ENCODE peak calls at places on chromosomes 12 and 14, in nine cellular contexts. B, E, J, R, X, G, D, L and A are unnamed samples.

GRCh38 chr12:112586148-112586783 is 167.5 kb downstream of the PTPN11 start:
- DNase-seq in B (no peak), E (no peak), J (no peak), R (no peak), X (no peak), G (no peak), D (no peak), L (no peak), A (no peak)

GRCh38 chr12:62332598-62332997 is 72.4 kb downstream of the USP15 start:
- DNase-seq in B (no peak), E (peak), J (no peak), R (no peak), X (no peak), G (no peak), D (peak), L (no peak), A (no peak)

GRCh38 chr14:84340938-84341337 is 1189.0 kb upstream of the FLRT2 start:
- DNase-seq in B (no peak), E (peak), J (no peak), R (no peak), X (no peak), G (no peak), D (no peak), L (no peak), A (no peak)

GRCh38 chr12:120468846-120469449 is 600 bp downstream of the SRSF9 start:
- DNase-seq in B (peak), E (peak), J (no peak), R (no peak), X (peak), G (no peak), D (peak), L (peak), A (no peak)

GRCh38 chr14:67882973-67883372 is 63.4 kb downstream of the RAD51B start:
- DNase-seq in B (no peak), E (no peak), J (no peak), R (no peak), X (no peak), G (no peak), D (no peak), L (no peak), A (no peak)

GRCh38 chr12:44627767-44628166 is 248.3 kb downstream of the NELL2 start:
- DNase-seq in B (no peak), E (no peak), J (no peak), R (no peak), X (no peak), G (no peak), D (no peak), L (no peak), A (no peak)

GRCh38 chr14:100677152-100677924 is 49.4 kb upstream of the DLK1 start:
- DNase-seq in B (no peak), E (no peak), J (no peak), R (no peak), X (no peak), G (peak), D (no peak), L (no peak), A (no peak)

GRCh38 chr12:81176796-81177195 is 98.9 kb downstream of the ACSS3 start:
- DNase-seq in B (no peak), E (no peak), J (no peak), R (no peak), X (no peak), G (no peak), D (no peak), L (no peak), A (no peak)

GRCh38 chr12:106954462-106955376 is 988 bp upstream of the TMEM263 start:
- DNase-seq in B (peak), E (peak), J (peak), R (peak), X (no peak), G (no peak), D (no peak), L (no peak), A (peak)

GRCh38 chr14:104821229-104821945 is 20.5 kb downstream of the ZBTB42 start:
- DNase-seq in B (no peak), E (no peak), J (no peak), R (no peak), X (no peak), G (no peak), D (no peak), L (no peak), A (no peak)

GRCh38 chr14:104818714-104819161 is 17.8 kb downstream of the ZBTB42 start:
- DNase-seq in B (no peak), E (no peak), J (no peak), R (no peak), X (no peak), G (no peak), D (no peak), L (no peak), A (no peak)

GRCh38 chr14:104821971-104822608 is 21.2 kb downstream of the ZBTB42 start:
- DNase-seq in B (no peak), E (no peak), J (no peak), R (no peak), X (no peak), G (no peak), D (no peak), L (no peak), A (no peak)

GRCh38 chr14:104819361-104819771 is 18.5 kb downstream of the ZBTB42 start:
- DNase-seq in B (no peak), E (no peak), J (no peak), R (no peak), X (no peak), G (no peak), D (no peak), L (no peak), A (no peak)

GRCh38 chr14:104820669-104821228 is 19.8 kb downstream of the ZBTB42 start:
- DNase-seq in B (peak), E (peak), J (no peak), R (no peak), X (no peak), G (peak), D (peak), L (peak), A (no peak)
- TF ChIP-seq CTCF in B (peak), E (peak), J (no peak), R (no peak), X (no peak), G (peak), D (peak), L (no peak), A (peak)

DNA sequence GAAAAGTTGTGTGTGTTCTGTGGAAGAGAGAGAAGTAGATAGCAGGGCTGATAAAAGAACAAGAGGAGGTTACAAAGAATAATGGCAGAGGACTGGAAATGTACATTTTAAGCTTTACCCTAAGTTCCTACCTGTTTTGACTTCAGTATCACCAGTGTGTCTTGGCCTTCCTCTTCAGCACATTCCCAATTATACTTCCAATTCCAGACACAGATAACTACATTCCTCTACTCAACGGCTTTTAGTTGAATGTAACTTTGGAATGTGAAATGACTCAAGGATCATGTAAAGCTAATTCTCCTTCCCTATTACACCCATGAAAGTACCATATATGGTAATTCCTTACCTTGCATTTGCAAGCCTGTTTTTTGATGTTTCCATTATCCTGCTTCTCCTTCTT is 5.0 kb downstream of the MGST1 start:
- DNase-seq in B (no peak), E (peak), J (no peak), R (no peak), X (no peak), G (peak), D (no peak), L (no peak), A (no peak)
- TF ChIP-seq CTCF in B (no peak), E (no peak), J (no peak), R (no peak), X (no peak), G (no peak), D (no peak), L (no peak), A (no peak)

DNA sequence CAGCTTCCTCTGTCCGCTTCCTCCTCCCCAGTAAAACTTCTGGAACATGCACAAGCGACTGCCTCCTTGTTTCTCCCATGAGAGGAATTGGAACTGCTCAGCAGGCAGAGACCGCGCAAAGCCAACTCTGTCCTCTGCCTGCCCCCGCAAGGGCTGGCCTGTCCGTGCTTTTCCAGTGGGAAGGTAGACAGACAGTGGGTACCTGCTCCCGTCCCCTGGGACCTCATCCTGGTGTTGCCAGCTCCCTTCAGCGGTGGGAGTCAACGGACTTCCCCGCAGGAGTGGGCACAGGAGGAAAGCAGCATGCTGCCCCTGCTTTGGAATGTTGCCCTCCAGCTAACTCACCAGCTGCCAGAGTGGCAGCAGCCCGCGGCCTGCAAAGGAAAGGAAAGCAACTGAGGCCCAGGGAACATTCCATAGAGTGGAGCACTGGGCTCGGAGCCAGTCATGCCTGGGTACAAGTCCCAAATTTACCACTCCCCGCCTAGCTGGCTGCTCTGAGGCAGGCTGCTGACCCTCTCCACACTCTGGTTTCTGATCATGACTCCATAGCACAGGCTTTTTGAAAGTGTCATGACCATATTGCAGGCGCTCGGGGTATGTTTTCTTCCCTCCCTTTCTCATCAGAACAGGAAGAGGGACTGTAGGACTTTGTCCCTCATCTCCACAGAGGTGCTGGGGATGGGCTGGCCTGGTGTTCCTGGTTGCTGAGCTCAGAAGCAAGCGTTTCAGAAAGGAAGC is 89.2 kb upstream of the CLMN start:
- DNase-seq in B (no peak), E (no peak), J (no peak), R (no peak), X (no peak), G (no peak), D (no peak), L (no peak), A (no peak)
- TF ChIP-seq CTCF in B (no peak), E (no peak), J (no peak), R (no peak), X (no peak), G (no peak), D (no peak), L (no peak), A (no peak)

GRCh38 chr14:59127437-59127732 is 61.1 kb upstream of the DAAM1 start:
- DNase-seq in B (no peak), E (no peak), J (no peak), R (no peak), X (no peak), G (no peak), D (no peak), L (no peak), A (no peak)
- TF ChIP-seq CTCF in B (no peak), E (no peak), J (no peak), R (no peak), X (no peak), G (no peak), D (no peak), L (no peak), A (no peak)